ENCODE peak calls at places on chromosomes 13 and 19, in nine cellular contexts. W is NB4, K is body of pancreas, L is uterus, O is breast epithelium, Q is Peyer's patch, P is heart left ventricle, H is tibial nerve, E is ovary. M is an unnamed sample.

GRCh38 chr19:17385878-17386611 is 8.0 kb downstream of the CCDC194 start:
- DNase-seq in L (peak), W (peak), H (peak), Q (peak), K (peak), O (no peak), E (peak), P (peak), M (no peak)

GRCh38 chr19:40594657-40595077 is 6.5 kb upstream of the LTBP4 start:
- DNase-seq in L (no peak), H (no peak), P (no peak), O (no peak), K (no peak), E (no peak), W (no peak), Q (no peak), M (no peak)

GRCh38 chr19:50820086-50820485 is 3.5 kb downstream of the KLK1 start:
- DNase-seq in H (no peak), W (no peak), L (no peak), P (no peak), Q (peak), O (no peak), K (no peak), E (no peak), M (no peak)

GRCh38 chr13:111183959-111184684 is 69.0 kb downstream of the ARHGEF7 start:
- DNase-seq in E (peak), P (no peak), L (no peak), K (no peak), O (no peak), H (no peak), Q (no peak), W (no peak), M (no peak)

GRCh38 chr13:29621401-29621800 is 25.9 kb upstream of the SLC7A1 start:
- DNase-seq in L (no peak), K (no peak), E (no peak), P (no peak), H (no peak), Q (no peak), O (no peak), W (peak), M (no peak)

GRCh38 chr13:48505597-48506091 is 27.2 kb downstream of the RCBTB2 start:
- DNase-seq in W (peak), K (no peak), O (no peak), Q (peak), P (peak), E (no peak), H (peak), L (no peak), M (no peak)

GRCh38 chr19:7602935-7603497 is 7.4 kb downstream of the CAMSAP3 start:
- DNase-seq in P (no peak), Q (no peak), L (no peak), W (no peak), K (no peak), H (no peak), E (no peak), O (no peak), M (no peak)

GRCh38 chr13:97753942-97754670 is 199.4 kb upstream of the IPO5 start:
- DNase-seq in E (no peak), O (no peak), P (no peak), L (no peak), K (no peak), Q (no peak), W (peak), H (no peak), M (no peak)

GRCh38 chr19:38303517-38304351 is at the start of gene C19orf33:
- DNase-seq in W (no peak), Q (no peak), O (peak), K (no peak), E (no peak), L (no peak), H (no peak), P (peak), M (peak)

GRCh38 chr19:6911523-6911922 is 24.1 kb downstream of the ADGRE1 start:
- DNase-seq in P (no peak), W (no peak), Q (no peak), E (no peak), O (no peak), L (no peak), K (no peak), H (no peak), M (no peak)

GRCh38 chr19:47518139-47518538 is 3.3 kb upstream of the NAPA start:
- DNase-seq in O (no peak), P (no peak), Q (peak), L (no peak), E (no peak), H (no peak), W (peak), K (no peak), M (no peak)

GRCh38 chr19:41234512-41235208 is 15.6 kb downstream of the AXL start:
- DNase-seq in W (no peak), P (no peak), E (no peak), Q (no peak), K (no peak), H (no peak), O (no peak), L (no peak), M (no peak)

GRCh38 chr19:31354919-31355318 is 5.7 kb upstream of the TSHZ3 start:
- DNase-seq in H (no peak), E (no peak), W (no peak), L (no peak), Q (no peak), K (no peak), O (no peak), P (no peak), M (no peak)

DNA sequence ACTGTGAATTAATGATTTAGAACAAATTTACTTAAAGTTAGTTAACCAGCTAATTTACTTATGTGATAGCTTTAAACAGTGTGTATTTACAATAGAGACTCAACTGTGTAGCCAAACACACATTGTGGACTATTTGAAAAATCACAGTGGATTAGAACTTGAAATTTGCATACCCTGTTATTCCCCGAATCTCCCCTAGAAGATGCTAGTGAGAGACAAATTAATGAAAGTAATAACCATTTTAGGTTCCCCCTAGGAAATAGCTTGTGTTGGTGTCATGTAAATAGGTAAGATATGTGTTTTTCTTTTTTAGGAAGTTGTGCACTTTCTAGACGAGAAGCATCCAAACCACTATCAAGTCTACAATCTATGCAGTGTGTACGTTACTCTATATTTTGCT is 98.5 kb downstream of the C1QTNF9 start:
- DNase-seq in P (no peak), H (no peak), Q (no peak), W (no peak), E (no peak), L (no peak), O (no peak), K (no peak), M (no peak)
- TF ChIP-seq CTCF in P (no peak), H (no peak), Q (no peak), W (peak), E (no peak), L (no peak), O (no peak), K (no peak), M (no peak)

GRCh38 chr19:11265785-11266236 is 3.5 kb upstream of the DOCK6 start:
- DNase-seq in O (no peak), H (no peak), W (no peak), L (no peak), E (no peak), K (peak), P (no peak), Q (no peak), M (peak)
- TF ChIP-seq POLR2A in O (no peak), H (no peak), W (no peak), L (no peak), E (no peak), K (peak), P (no peak), Q (peak), M (no peak)

GRCh38 chr19:1235625-1236538 is 1.9 kb downstream of the CBARP start:
- DNase-seq in O (no peak), E (no peak), K (no peak), W (no peak), P (no peak), Q (no peak), L (no peak), H (no peak), M (no peak)
- H3K4me3 ChIP-seq in O (peak), E (no peak), K (no peak), W (no peak), P (no peak), Q (no peak), L (no peak), H (no peak), M (no peak)

DNA sequence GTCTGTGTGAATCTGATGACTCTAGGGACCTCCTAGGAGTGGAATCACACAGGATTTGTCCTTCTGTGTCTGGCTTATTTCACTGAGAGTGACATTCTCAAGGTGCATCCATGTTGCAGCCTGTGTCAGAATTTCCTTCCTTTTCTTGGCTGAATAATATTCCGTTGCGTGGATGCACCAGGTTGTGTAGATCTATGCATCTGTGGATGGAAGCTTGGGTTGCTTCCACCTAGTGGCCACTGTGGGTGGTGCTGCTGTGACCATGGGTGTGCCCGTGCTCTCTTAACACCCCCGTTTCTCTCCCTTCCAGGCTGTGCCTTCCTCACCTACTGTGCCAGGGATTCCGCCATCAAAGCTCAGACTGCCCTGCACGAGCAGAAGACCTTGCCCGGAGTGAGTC is 26.2 kb downstream of the CELF5 start:
- DNase-seq in L (no peak), Q (peak), P (no peak), O (no peak), E (no peak), H (peak), K (peak), W (peak), M (no peak)
- TF ChIP-seq CTCF in L (no peak), Q (peak), P (peak), O (no peak), E (no peak), H (peak), K (peak), W (peak), M (no peak)

M was measured in lower leg skin.